ENCODE peak calls at places on chromosomes 5 and 9, in five cellular contexts. T is tibial nerve, I is sigmoid colon, Q is K562, N is A549. K is an unnamed sample.

GRCh38 chr5:134374234-134374633 is 2.9 kb downstream of the UBE2B start:
- DNase-seq in T (no peak), Q (no peak), I (no peak), N (peak; percentile 36), K (no peak)

GRCh38 chr5:81949479-81949878 is 22.3 kb upstream of the ATG10 start:
- DNase-seq in I (no peak), N (no peak), Q (no peak), T (no peak), K (no peak)

GRCh38 chr5:142816577-142816976 is 46.4 kb downstream of the ARHGAP26 start:
- DNase-seq in I (no peak), T (peak; percentile 40), N (no peak), Q (no peak), K (no peak)

GRCh38 chr5:38616061-38616460 is 59.6 kb upstream of the LIFR start:
- DNase-seq in N (no peak), T (no peak), I (no peak), Q (no peak), K (no peak)

GRCh38 chr5:35136386-35136785 is 88.6 kb upstream of the AGXT2 start:
- DNase-seq in I (no peak), N (peak; percentile 46), T (no peak), Q (no peak), K (no peak)

GRCh38 chr5:73631500-73631899 is 5.5 kb downstream of the ARHGEF28 start:
- DNase-seq in T (no peak), Q (no peak), N (no peak), I (no peak), K (no peak)

GRCh38 chr5:149865746-149866145 is 78.8 kb downstream of the PDE6A start:
- DNase-seq in N (no peak), I (no peak), Q (no peak), T (no peak), K (no peak)

GRCh38 chr5:176564002-176564401 is 14.9 kb downstream of the CDHR2 start:
- DNase-seq in Q (no peak), I (no peak), N (no peak), T (no peak), K (no peak)

GRCh38 chr5:59020611-59021285 is 437.9 kb downstream of the RAB3C start:
- DNase-seq in Q (no peak), N (no peak), T (no peak), I (no peak), K (no peak)

GRCh38 chr9:2227468-2227867 is 212.3 kb downstream of the SMARCA2 start:
- DNase-seq in Q (no peak), N (no peak), T (no peak), I (peak; percentile 66), K (peak; percentile 77)

GRCh38 chr5:78518365-78519197 is 130.0 kb downstream of the LHFPL2 start:
- DNase-seq in T (no peak), I (peak; percentile 86), Q (no peak), N (peak; percentile 70), K (no peak)

GRCh38 chr5:150117945-150118560 is 31.7 kb upstream of the CSF1R start:
- DNase-seq in N (no peak), I (peak; percentile 54), Q (no peak), T (peak; percentile 4), K (no peak)

GRCh38 chr9:16625831-16626230 is 244.6 kb downstream of the BNC2 start:
- DNase-seq in N (no peak), I (no peak), Q (no peak), T (no peak), K (no peak)

GRCh38 chr5:71922584-71923106 is 184.6 kb upstream of the MAP1B start:
- DNase-seq in I (no peak), T (no peak), Q (no peak), N (peak; percentile 89), K (no peak)

GRCh38 chr9:86720893-86721698 is 226.2 kb downstream of the GAS1 start:
- DNase-seq in I (no peak), N (no peak), Q (no peak), T (no peak), K (no peak)

GRCh38 chr9:115109486-115109885 is 8.5 kb downstream of the TNC start:
- DNase-seq in I (no peak), N (peak; percentile 5), Q (no peak), T (no peak), K (no peak)

GRCh38 chr5:98428806-98429205 is 344.7 kb upstream of the RGMB start:
- DNase-seq in T (peak; percentile 43), I (no peak), Q (no peak), N (no peak), K (peak; percentile 17)

GRCh38 chr9:114898741-114899140 is 31.6 kb downstream of the TNFSF8 start:
- DNase-seq in I (no peak), Q (no peak), T (no peak), N (no peak), K (no peak)

GRCh38 chr9:34145165-34145564 is 18.7 kb upstream of the DCAF12 start:
- DNase-seq in N (peak; percentile 29), T (no peak), Q (no peak), I (no peak), K (no peak)

GRCh38 chr5:52769061-52769460 is 18.7 kb upstream of the ITGA1 start:
- DNase-seq in Q (no peak), T (no peak), N (no peak), I (no peak), K (no peak)

GRCh38 chr5:14186132-14186830 is 43.1 kb downstream of the TRIO start:
- DNase-seq in Q (no peak), T (no peak), I (no peak), N (peak; percentile 44), K (no peak)

GRCh38 chr5:32449216-32449721 is 4.7 kb upstream of the ZFR start:
- DNase-seq in N (no peak), Q (no peak), T (no peak), I (no peak), K (no peak)

GRCh38 chr5:124746252-124746915 is at the start of gene ZNF608:
- DNase-seq in I (no peak), T (no peak), Q (no peak), N (peak; percentile 35), K (no peak)

GRCh38 chr5:150782850-150783249 is 4.3 kb downstream of the SMIM3 start:
- DNase-seq in T (no peak), I (no peak), Q (no peak), N (no peak), K (no peak)

GRCh38 chr9:72577212-72577753 is 55.9 kb downstream of the TMC1 start:
- DNase-seq in I (no peak), T (no peak), Q (no peak), N (peak; percentile 83), K (peak; percentile 50)

GRCh38 chr9:5978523-5978922 is 36.9 kb downstream of the RANBP6 start:
- DNase-seq in T (no peak), N (no peak), Q (no peak), I (no peak), K (no peak)

GRCh38 chr9:88748566-88749238 is 213.7 kb downstream of the NXNL2 start:
- DNase-seq in N (no peak), T (peak; percentile 54), I (peak; percentile 85), Q (no peak), K (no peak)

GRCh38 chr5:23352437-23352836 is 155.0 kb upstream of the PRDM9 start:
- DNase-seq in I (no peak), N (peak; percentile 68), Q (no peak), T (no peak), K (no peak)

GRCh38 chr9:97938081-97938644 is at the start of gene HEMGN:
- DNase-seq in I (no peak), Q (peak; percentile 24), N (no peak), T (no peak), K (no peak)

GRCh38 chr5:127313847-127314473 is 23.4 kb downstream of the MEGF10 start:
- DNase-seq in N (peak; percentile 50), I (peak; percentile 68), T (peak; percentile 50), Q (peak; percentile 71), K (peak; percentile 29)

GRCh38 chr5:62585306-62585705 is 6.7 kb downstream of the LRRC70 start:
- DNase-seq in T (no peak), Q (no peak), I (no peak), N (no peak), K (no peak)
- H3K27ac ChIP-seq in T (no peak overlapping the region), Q (peak overlapping the region; percentile 37), I (no peak overlapping the region), N (no peak overlapping the region), K (no peak overlapping the region)

GRCh38 chr9:135400496-135400895 is 79.1 kb upstream of the PPP1R26 start:
- DNase-seq in I (no peak), N (no peak), T (no peak), Q (no peak), K (no peak)
- TF ChIP-seq EP300 in I (no peak), N (no peak), T (no peak), Q (no peak), K (no peak)

DNA sequence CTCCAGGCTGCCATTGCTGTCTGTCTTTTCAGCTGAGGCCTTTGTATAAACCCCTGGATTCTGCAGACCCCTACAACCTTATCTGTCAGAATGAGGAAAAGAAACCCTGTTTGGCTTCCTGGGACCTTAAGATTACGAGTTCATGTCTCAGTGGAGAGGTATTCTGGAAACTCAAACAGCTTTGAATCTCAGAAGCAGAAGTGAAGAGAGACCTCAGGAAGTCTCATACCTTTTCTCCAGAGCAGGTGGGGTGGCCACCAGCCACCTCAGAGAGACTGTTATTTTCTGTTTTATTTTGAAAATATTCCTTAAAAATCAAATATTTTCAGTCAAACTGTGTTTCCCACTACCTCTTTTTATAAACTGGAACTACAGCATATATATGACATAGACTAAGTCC is 457.5 kb downstream of the TMEM232 start:
- DNase-seq in T (no peak), I (no peak), N (no peak), Q (no peak), K (no peak)
- H3K27ac ChIP-seq in T (no peak overlapping the region), I (no peak overlapping the region), N (no peak overlapping the region), Q (no peak overlapping the region), K (no peak overlapping the region)

GRCh38 chr9:710951-711745 is 130.3 kb upstream of the DMRT1 start:
- DNase-seq in Q (no peak), N (no peak), I (no peak), T (no peak), K (no peak)

GRCh38 chr9:706073-706472 is 135.4 kb upstream of the DMRT1 start:
- DNase-seq in T (no peak), Q (no peak), I (no peak), N (no peak), K (no peak)

GRCh38 chr9:706606-707451 is 134.7 kb upstream of the DMRT1 start:
- DNase-seq in Q (peak; percentile 13), I (peak; percentile 92), T (peak; percentile 52), N (no peak), K (peak; percentile 81)

GRCh38 chr9:708182-708555 is 133.3 kb upstream of the DMRT1 start:
- DNase-seq in N (no peak), T (no peak), I (no peak), Q (no peak), K (no peak)

DNA sequence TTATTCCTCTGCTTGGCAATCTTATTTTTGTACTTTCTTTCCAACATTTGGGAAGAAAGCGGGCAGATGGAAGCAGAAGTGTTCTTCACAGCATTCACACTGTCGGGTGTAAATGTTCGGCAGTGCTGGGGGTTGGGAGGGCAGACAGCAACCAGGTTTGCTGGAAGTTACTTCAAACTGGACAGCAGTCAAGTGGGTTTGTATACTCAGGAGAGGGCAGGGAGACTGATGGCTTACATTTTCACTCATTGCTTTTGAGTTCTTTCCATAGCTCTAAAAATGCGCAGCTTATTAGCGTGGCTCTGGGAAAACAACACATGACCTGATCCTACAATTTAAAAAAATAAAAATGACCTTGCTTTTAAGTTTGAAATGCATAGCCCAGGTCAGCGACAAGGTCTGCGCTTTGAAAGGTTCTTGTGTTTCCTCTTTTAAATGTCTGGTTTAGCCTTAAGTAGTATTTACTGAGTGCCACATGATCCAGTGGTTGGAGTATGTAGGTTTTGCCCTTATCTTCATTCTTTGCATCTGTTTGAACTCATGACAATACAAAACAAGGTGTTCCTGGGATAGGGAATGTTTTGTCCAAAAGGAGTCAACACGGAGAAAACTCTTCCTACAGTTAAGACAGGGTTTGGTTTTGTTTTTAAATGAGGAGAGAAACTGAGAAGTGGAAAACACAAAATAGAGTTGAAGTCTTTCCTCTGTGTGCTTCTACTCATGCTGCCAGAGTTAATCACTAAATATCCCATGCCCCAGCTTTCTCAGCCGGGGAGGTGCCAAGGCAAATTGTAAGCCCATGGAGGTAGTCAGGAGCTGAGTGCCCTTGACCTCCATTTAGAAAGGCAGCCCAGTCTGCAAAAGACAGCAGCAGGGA is 132.7 kb upstream of the DMRT1 start:
- DNase-seq in N (no peak), Q (no peak), I (no peak), T (no peak), K (no peak)
- TF ChIP-seq EP300 in N (no peak), Q (no peak), I (no peak), T (no peak), K (no peak)